ENCODE peak calls at places on chromosomes 5 and 9, in four cellular contexts. One of them, this sample, is unnamed.

GRCh38 chr5:178228609-178229008 is 4.0 kb downstream of the PHYKPL start:
- DNase-seq in stimulated activated CD4-positive, alpha-beta T cell treated with anti-CD3 and anti-CD28 coated beads, Interleukin-4, amount 100 ng/mL, for 24 hours: no peak
- DNase-seq in cardiac muscle cell: no peak
- DNase-seq in thyroid gland: no peak
- DNase-seq in this sample: no peak

GRCh38 chr5:102547161-102547560 is 48.4 kb upstream of the SLCO6A1 start:
- DNase-seq in stimulated activated CD4-positive, alpha-beta T cell treated with anti-CD3 and anti-CD28 coated beads, Interleukin-4, amount 100 ng/mL, for 24 hours: no peak
- DNase-seq in thyroid gland: no peak
- DNase-seq in cardiac muscle cell: no peak
- DNase-seq in this sample: no peak

GRCh38 chr5:172956936-172957335 is 2.3 kb upstream of the RPL26L1 start:
- DNase-seq in stimulated activated CD4-positive, alpha-beta T cell treated with anti-CD3 and anti-CD28 coated beads, Interleukin-4, amount 100 ng/mL, for 24 hours: no peak
- DNase-seq in cardiac muscle cell: no peak
- DNase-seq in thyroid gland: peak
- DNase-seq in this sample: no peak

GRCh38 chr5:175729829-175730277 is 72.0 kb downstream of the HRH2 start:
- DNase-seq in cardiac muscle cell: peak
- DNase-seq in thyroid gland: peak
- DNase-seq in stimulated activated CD4-positive, alpha-beta T cell treated with anti-CD3 and anti-CD28 coated beads, Interleukin-4, amount 100 ng/mL, for 24 hours: peak
- DNase-seq in this sample: peak

GRCh38 chr5:59040007-59040803 is 457.3 kb downstream of the RAB3C start:
- DNase-seq in thyroid gland: no peak
- DNase-seq in cardiac muscle cell: no peak
- DNase-seq in stimulated activated CD4-positive, alpha-beta T cell treated with anti-CD3 and anti-CD28 coated beads, Interleukin-4, amount 100 ng/mL, for 24 hours: no peak
- DNase-seq in this sample: no peak

GRCh38 chr5:173771058-173771742 is 116.9 kb upstream of the CPEB4 start:
- DNase-seq in thyroid gland: no peak
- DNase-seq in cardiac muscle cell: no peak
- DNase-seq in stimulated activated CD4-positive, alpha-beta T cell treated with anti-CD3 and anti-CD28 coated beads, Interleukin-4, amount 100 ng/mL, for 24 hours: no peak
- DNase-seq in this sample: no peak

GRCh38 chr5:97528941-97529340 is 345.9 kb upstream of the RIOK2 start:
- DNase-seq in cardiac muscle cell: no peak
- DNase-seq in thyroid gland: no peak
- DNase-seq in stimulated activated CD4-positive, alpha-beta T cell treated with anti-CD3 and anti-CD28 coated beads, Interleukin-4, amount 100 ng/mL, for 24 hours: no peak
- DNase-seq in this sample: no peak

GRCh38 chr9:106883626-106884190 is 20.7 kb downstream of the ZNF462 start:
- DNase-seq in cardiac muscle cell: no peak
- DNase-seq in stimulated activated CD4-positive, alpha-beta T cell treated with anti-CD3 and anti-CD28 coated beads, Interleukin-4, amount 100 ng/mL, for 24 hours: no peak
- DNase-seq in thyroid gland: no peak
- DNase-seq in this sample: no peak

GRCh38 chr5:19547640-19548039 is 440.4 kb downstream of the CDH18 start:
- DNase-seq in thyroid gland: no peak
- DNase-seq in cardiac muscle cell: no peak
- DNase-seq in stimulated activated CD4-positive, alpha-beta T cell treated with anti-CD3 and anti-CD28 coated beads, Interleukin-4, amount 100 ng/mL, for 24 hours: no peak
- DNase-seq in this sample: no peak

GRCh38 chr9:121700165-121700830 is 48.9 kb downstream of the DAB2IP start:
- DNase-seq in stimulated activated CD4-positive, alpha-beta T cell treated with anti-CD3 and anti-CD28 coated beads, Interleukin-4, amount 100 ng/mL, for 24 hours: no peak
- DNase-seq in cardiac muscle cell: peak
- DNase-seq in thyroid gland: peak
- DNase-seq in this sample: peak

GRCh38 chr9:37414503-37414943 is 8.0 kb upstream of the GRHPR start:
- DNase-seq in thyroid gland: no peak
- DNase-seq in stimulated activated CD4-positive, alpha-beta T cell treated with anti-CD3 and anti-CD28 coated beads, Interleukin-4, amount 100 ng/mL, for 24 hours: no peak
- DNase-seq in cardiac muscle cell: no peak
- DNase-seq in this sample: no peak

GRCh38 chr5:134289509-134290113 is 63.7 kb upstream of the PPP2CA start:
- DNase-seq in stimulated activated CD4-positive, alpha-beta T cell treated with anti-CD3 and anti-CD28 coated beads, Interleukin-4, amount 100 ng/mL, for 24 hours: peak
- DNase-seq in thyroid gland: peak
- DNase-seq in cardiac muscle cell: peak
- DNase-seq in this sample: no peak

This sample was measured in memory B cell.